ENCODE peak calls at places on chromosomes 11 and 22, in ten cellular contexts. B is H9; G is fibroblast of lung; I is neuronal stem cell; E is lower lobe of right lung; Z is OCI-LY7; N is CD4-positive, alpha-beta T cell; Y is mammary epithelial cell; R is ovary; M is HCT116. T is an unnamed sample.

GRCh38 chr22:18044548-18045271 is 20.3 kb upstream of the MICAL3 start:
- DNase-seq in I (no peak), N (no peak), R (peak), G (peak), Y (no peak), M (no peak), E (no peak), B (no peak), Z (no peak), T (no peak)

GRCh38 chr11:34302046-34302921 is 55.5 kb downstream of the ABTB2 start:
- DNase-seq in E (no peak), M (peak), I (no peak), G (peak), B (no peak), N (no peak), Y (peak), R (no peak), Z (no peak), T (no peak)

GRCh38 chr11:113464416-113464815 is 10.8 kb downstream of the DRD2 start:
- DNase-seq in I (no peak), Y (peak), E (no peak), B (no peak), Z (no peak), R (no peak), M (no peak), N (no peak), G (no peak), T (no peak)

GRCh38 chr11:61020706-61021235 is 49.3 kb downstream of the CD6 start:
- DNase-seq in Y (no peak), R (no peak), E (no peak), G (no peak), M (no peak), I (no peak), N (no peak), Z (no peak), B (no peak), T (no peak)

GRCh38 chr11:127381247-127381646 is 380.7 kb upstream of the KIRREL3 start:
- DNase-seq in Z (no peak), N (no peak), M (no peak), Y (no peak), E (no peak), B (no peak), R (no peak), G (no peak), I (no peak), T (no peak)

GRCh38 chr11:409600-410471 is 5.0 kb downstream of the SIGIRR start:
- DNase-seq in Y (no peak), E (peak), R (no peak), M (no peak), Z (no peak), B (no peak), N (no peak), I (no peak), G (no peak), T (no peak)

GRCh38 chr22:37823134-37823985 is at the start of gene GALR3:
- DNase-seq in B (no peak), N (no peak), M (no peak), I (no peak), R (no peak), E (no peak), Y (no peak), Z (no peak), G (no peak), T (no peak)

GRCh38 chr11:6667733-6668374 is 12.2 kb upstream of the DCHS1 start:
- DNase-seq in B (no peak), Z (peak), R (no peak), N (no peak), Y (peak), M (peak), G (no peak), I (no peak), E (no peak), T (peak)

GRCh38 chr11:63762662-63763505 is 5.7 kb downstream of the ZFTA start:
- DNase-seq in Z (no peak), B (peak), I (peak), R (peak), E (no peak), Y (no peak), N (no peak), G (peak), M (no peak), T (no peak)

GRCh38 chr11:69799097-69799496 is 20.1 kb downstream of the FGF3 start:
- DNase-seq in M (no peak), R (no peak), Y (no peak), N (no peak), B (no peak), I (no peak), G (no peak), E (no peak), Z (no peak), T (no peak)

GRCh38 chr11:62444271-62444833 is 25.5 kb downstream of the SCGB1A1 start:
- DNase-seq in Z (no peak), Y (no peak), N (peak), M (no peak), R (peak), G (peak), E (peak), B (peak), I (no peak), T (no peak)

GRCh38 chr22:50118129-50118528 is 28.3 kb downstream of the MOV10L1 start:
- DNase-seq in Y (no peak), G (no peak), Z (no peak), N (no peak), B (no peak), E (no peak), R (no peak), I (no peak), M (no peak), T (no peak)

GRCh38 chr11:66391322-66391721 is 19.8 kb upstream of the SLC29A2 start:
- DNase-seq in E (no peak), N (no peak), Z (peak), M (no peak), G (no peak), Y (no peak), B (no peak), R (no peak), I (no peak), T (no peak)

GRCh38 chr11:96217206-96217605 is 125.8 kb downstream of the MAML2 start:
- DNase-seq in M (no peak), B (no peak), N (no peak), Z (no peak), R (no peak), I (no peak), G (no peak), Y (no peak), E (no peak), T (no peak)

GRCh38 chr22:22903355-22903777 is 15.8 kb downstream of the IGLL5 start:
- DNase-seq in R (no peak), N (no peak), B (no peak), Y (no peak), M (no peak), E (no peak), Z (no peak), G (no peak), I (no peak), T (no peak)

GRCh38 chr11:453564-453963 is 3.5 kb downstream of the PTDSS2 start:
- DNase-seq in Y (no peak), Z (no peak), I (no peak), E (no peak), R (no peak), G (no peak), M (no peak), B (no peak), N (no peak), T (no peak)

GRCh38 chr11:35362571-35362980 is 56.8 kb downstream of the SLC1A2 start:
- DNase-seq in G (no peak), B (no peak), I (no peak), Z (no peak), N (no peak), R (no peak), E (no peak), M (no peak), Y (no peak), T (peak)

GRCh38 chr11:267491-267994 is 10.7 kb upstream of the NLRP6 start:
- DNase-seq in G (no peak), Y (peak), M (no peak), B (no peak), I (no peak), R (no peak), Z (peak), E (peak), N (peak), T (peak)

GRCh38 chr11:44031549-44031948 is 16.2 kb upstream of the ACCSL start:
- DNase-seq in N (no peak), E (no peak), B (no peak), M (no peak), I (no peak), Z (no peak), R (no peak), G (no peak), Y (no peak), T (no peak)

GRCh38 chr22:49930596-49931412 is 12.4 kb downstream of the CRELD2 start:
- DNase-seq in M (peak), I (no peak), Z (peak), N (peak), G (peak), E (peak), R (no peak), Y (peak), B (peak), T (no peak)

DNA sequence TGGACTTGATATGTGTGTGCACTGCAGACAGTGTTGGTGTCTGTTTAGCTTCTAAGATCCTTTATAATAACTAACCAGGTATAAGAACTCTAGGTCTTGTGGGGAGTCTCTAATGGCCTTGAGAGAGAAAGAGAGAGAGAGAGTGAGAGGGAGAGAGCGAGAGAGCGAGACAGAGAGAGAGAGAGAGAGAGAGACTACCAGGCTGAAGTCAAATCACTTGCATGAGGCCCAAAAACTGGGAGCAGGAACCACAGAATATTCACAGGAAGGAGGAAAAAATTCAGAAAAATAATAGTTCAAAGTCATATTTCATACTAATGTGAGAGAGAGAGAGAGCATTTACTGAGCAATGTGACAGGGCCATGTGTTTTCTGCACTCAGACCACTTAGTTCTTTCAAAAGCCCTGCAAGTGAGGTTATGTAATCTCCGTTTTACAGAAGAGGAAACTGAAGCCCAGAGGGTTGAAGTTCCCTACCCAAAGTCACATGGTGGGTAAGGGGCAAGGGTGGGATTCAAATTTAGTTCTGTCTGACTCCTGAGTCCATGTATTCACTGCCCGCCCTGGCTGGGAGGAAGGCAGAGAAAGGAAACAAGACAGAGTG is 8.5 kb upstream of the MIAT start:
- DNase-seq in N (no peak), B (no peak), G (no peak), Y (peak), M (no peak), I (no peak), Z (no peak), R (no peak), E (no peak), T (no peak)
- H3K27ac ChIP-seq in N (no peak), B (no peak), G (no peak), Y (no peak), M (no peak), I (no peak), Z (no peak), R (no peak), E (no peak), T (no peak)

DNA sequence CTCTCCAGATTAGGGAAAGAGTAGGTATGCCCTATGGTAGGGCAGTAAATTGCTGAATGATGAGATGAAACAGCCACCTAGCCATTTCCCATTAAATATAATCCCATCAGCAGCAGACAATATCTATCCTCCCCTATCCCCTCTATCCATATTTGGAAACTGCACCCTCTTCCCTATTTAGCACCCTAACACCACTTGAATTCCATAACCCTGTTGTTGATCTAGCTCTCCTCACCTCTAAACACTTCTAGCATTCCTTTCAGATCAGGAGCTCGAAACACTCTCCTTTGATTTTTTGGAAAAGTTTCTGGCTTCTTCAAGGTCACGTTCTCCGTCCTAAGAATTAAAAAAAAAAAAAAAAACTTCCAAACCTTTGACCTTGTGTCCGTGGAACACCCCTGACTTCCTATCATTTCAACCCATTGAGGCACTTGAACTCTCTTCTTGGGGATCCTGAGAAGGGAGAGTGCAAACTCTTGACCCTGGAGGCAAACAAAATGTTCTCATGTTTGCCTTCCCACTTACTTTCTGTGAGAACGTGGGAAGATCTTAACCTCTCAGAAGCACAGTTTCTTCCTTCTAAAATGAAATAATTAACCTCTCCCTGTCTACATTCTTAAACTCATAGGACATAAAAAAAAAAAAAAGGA is 19.0 kb downstream of the TRIM5 start:
- DNase-seq in Z (no peak), B (no peak), M (no peak), R (no peak), Y (no peak), G (no peak), N (no peak), I (no peak), E (no peak), T (no peak)
- H3K27ac ChIP-seq in Z (no peak), B (no peak), M (no peak), R (no peak), Y (no peak), G (no peak), N (no peak), I (no peak), E (no peak), T (no peak)

GRCh38 chr11:64891880-64892279 is 13.5 kb upstream of the EHD1 start:
- DNase-seq in N (no peak), I (no peak), E (no peak), Y (no peak), Z (no peak), M (no peak), R (no peak), B (no peak), G (no peak), T (no peak)
- H3K27ac ChIP-seq in N (no peak), I (no peak), E (no peak), Y (no peak), Z (no peak), M (no peak), R (no peak), B (no peak), G (no peak), T (no peak)

DNA sequence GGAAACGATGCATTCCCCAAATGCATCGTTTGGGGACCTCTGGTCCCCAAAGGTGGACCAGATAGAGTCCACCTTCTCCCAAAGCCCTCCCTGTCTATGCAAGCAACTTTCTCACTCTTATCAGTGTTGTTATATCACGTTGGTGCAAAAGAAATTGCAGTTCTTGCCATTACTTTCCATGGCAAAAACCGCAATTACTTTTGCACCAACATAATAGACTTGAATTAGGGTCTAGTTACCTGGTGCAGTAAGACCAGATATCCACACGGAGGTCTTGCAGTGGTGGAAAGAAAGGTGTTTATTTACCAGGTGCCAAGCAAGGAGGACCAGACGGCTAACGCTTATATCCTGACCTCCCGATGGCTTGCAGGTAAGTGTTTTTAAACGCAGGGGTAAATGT is 129.0 kb downstream of the MIAT start:
- DNase-seq in Y (no peak), R (no peak), Z (no peak), B (no peak), G (no peak), E (no peak), M (no peak), I (no peak), N (no peak), T (no peak)
- H3K27ac ChIP-seq in Y (no peak), R (no peak), Z (no peak), B (no peak), G (no peak), E (no peak), M (no peak), I (no peak), N (no peak), T (no peak)

GRCh38 chr22:46567471-46567870 is 30.1 kb upstream of the CELSR1 start:
- DNase-seq in B (no peak), Y (no peak), E (no peak), R (no peak), Z (no peak), I (no peak), G (no peak), M (no peak), N (no peak), T (no peak)

GRCh38 chr22:46564084-46564714 is 26.8 kb upstream of the CELSR1 start:
- DNase-seq in E (no peak), I (no peak), M (no peak), N (no peak), R (no peak), G (no peak), Y (no peak), Z (no peak), B (no peak), T (no peak)

GRCh38 chr22:46561435-46561905 is 24.1 kb upstream of the CELSR1 start:
- DNase-seq in Y (no peak), Z (peak), R (no peak), B (peak), E (peak), M (peak), I (no peak), G (peak), N (no peak), T (no peak)

GRCh38 chr22:46560696-46561295 is 23.4 kb upstream of the CELSR1 start:
- DNase-seq in G (no peak), E (peak), I (no peak), Z (no peak), Y (no peak), B (no peak), M (no peak), R (no peak), N (no peak), T (no peak)

DNA sequence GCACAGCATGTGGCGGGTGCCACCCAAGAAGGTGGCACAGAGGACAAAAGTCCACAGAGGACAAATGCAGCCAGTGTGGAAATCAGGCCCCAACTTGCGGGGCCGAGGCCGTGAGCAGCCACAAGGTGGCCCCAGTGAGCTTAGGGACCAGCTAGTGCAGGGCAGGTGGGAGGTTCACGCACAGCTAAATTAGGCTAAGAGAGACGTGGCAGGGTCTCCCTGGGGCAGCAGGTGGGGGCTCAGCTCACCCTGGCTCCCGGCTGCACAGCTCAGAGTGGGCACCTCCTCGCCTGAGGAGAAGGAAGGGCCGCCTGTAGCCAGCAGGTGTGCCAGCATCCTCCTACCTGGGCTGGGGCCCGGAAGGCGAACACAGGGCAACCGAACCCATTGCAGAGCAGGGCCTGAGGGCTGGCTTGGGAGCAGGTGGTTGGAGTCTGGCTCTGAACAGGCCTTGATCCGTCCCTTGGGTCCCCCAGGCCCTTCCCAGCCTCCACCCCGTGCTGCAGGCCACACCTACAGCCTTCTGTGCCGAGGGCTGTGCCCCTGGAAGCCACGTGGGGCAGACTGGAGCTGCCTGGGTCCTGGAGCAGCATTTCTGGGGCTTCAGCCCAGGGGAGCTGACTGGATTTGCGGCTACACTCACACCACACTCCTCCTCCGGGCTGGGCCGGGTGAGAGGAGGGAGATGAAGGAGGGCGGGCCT is 26.1 kb upstream of the CELSR1 start:
- DNase-seq in I (no peak), Z (peak), G (peak), R (peak), B (peak), M (peak), E (peak), N (peak), Y (peak), T (peak)
- H3K27ac ChIP-seq in I (peak), Z (peak), G (no peak), R (no peak), B (no peak), M (peak), E (peak), N (no peak), Y (no peak), T (no peak)

GRCh38 chr22:29630987-29631386 is 27.6 kb downstream of the NF2 start:
- DNase-seq in G (no peak), R (no peak), N (no peak), M (no peak), Z (no peak), Y (no peak), E (no peak), I (no peak), B (no peak), T (no peak)

GRCh38 chr22:29630180-29630498 is 26.7 kb downstream of the NF2 start:
- DNase-seq in E (no peak), G (no peak), N (no peak), Z (no peak), Y (no peak), R (no peak), I (no peak), M (no peak), B (no peak), T (no peak)

GRCh38 chr22:29628982-29629381 is 25.5 kb downstream of the NF2 start:
- DNase-seq in E (no peak), Z (no peak), Y (no peak), G (no peak), B (no peak), N (no peak), I (no peak), R (no peak), M (no peak), T (no peak)

GRCh38 chr22:29631725-29632124 is 28.3 kb downstream of the NF2 start:
- DNase-seq in R (no peak), N (no peak), Z (no peak), E (no peak), Y (no peak), G (no peak), I (no peak), M (no peak), B (no peak), T (no peak)

GRCh38 chr22:29629382-29630179 is 26.1 kb downstream of the NF2 start:
- DNase-seq in I (no peak), R (no peak), M (no peak), N (no peak), Z (no peak), Y (no peak), E (no peak), B (no peak), G (no peak), T (no peak)
- H3K27ac ChIP-seq in I (no peak), R (no peak), M (no peak), N (no peak), Z (no peak), Y (no peak), E (no peak), B (no peak), G (no peak), T (no peak)

DNA sequence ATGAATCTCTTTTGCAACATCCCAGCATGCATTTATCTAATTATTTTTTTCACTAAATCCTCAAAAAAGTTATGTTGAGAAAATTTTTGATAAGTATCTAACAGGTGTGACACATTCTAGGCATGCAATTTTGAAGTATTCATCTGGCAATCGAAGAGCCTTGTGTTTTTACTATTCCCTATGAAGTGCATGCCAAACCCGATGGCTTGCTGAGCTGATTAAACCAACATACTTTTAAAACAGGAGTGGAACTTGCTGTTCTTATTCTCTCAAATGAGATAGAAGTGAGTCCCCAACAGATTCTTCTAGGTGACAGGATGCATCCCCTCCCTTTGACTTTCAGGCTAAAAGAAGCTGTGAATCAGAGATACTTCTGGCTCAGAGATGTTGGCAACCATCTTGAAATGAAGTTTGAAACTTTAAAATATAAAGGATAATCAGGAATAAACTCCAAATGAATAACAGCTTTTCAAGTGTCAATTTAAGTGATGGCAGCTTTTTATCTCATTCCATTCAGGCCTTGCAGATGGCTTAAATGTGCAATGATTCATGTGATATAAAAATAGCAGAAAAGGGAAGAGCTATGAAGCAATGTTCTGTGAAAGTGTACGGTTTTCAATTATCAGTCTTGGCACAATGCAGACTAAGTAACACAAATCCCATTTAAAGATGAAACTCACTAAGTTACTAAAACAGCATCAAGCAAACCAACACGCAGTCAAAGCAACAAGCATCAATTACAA is 67.7 kb downstream of the APOL5 start:
- DNase-seq in N (no peak), M (no peak), I (no peak), G (peak), Y (peak), R (no peak), Z (no peak), B (no peak), E (no peak), T (no peak)
- H3K27ac ChIP-seq in N (no peak), M (no peak), I (no peak), G (no peak), Y (no peak), R (no peak), Z (no peak), B (no peak), E (no peak), T (no peak)